ENCODE peak calls at places on chromosomes 12 and 14, in seven cellular contexts. O is transverse colon, D is left ventricle myocardium inferior, E is hepatocyte, L is lower lobe of right lung, H is left lung, R is H1. N is an unnamed sample.

GRCh38 chr12:712172-712863 is 40.1 kb upstream of the WNK1 start:
- DNase-seq in O (no peak), D (no peak), E (no peak), L (no peak), H (no peak), R (no peak), N (no peak)

GRCh38 chr12:24478254-24478653 is 470.6 kb downstream of the BCAT1 start:
- DNase-seq in O (no peak), D (no peak), E (no peak), L (no peak), H (no peak), R (no peak), N (no peak)

GRCh38 chr14:69719501-69719951 is 47.4 kb upstream of the SRSF5 start:
- DNase-seq in O (peak; percentile 37), D (peak; percentile 50), E (peak; percentile 50), L (peak; percentile 59), H (no peak), R (no peak), N (peak; percentile 86)

GRCh38 chr14:48943913-48944312 is 642.3 kb downstream of the RPS29 start:
- DNase-seq in O (no peak), D (no peak), E (no peak), L (no peak), H (no peak), R (no peak), N (no peak)

GRCh38 chr12:54019924-54020586 is 8.2 kb upstream of the HOXC6 start:
- DNase-seq in O (no peak), D (no peak), E (no peak), L (no peak), H (no peak), R (no peak), N (peak; percentile 76)

GRCh38 chr12:108939594-108939993 is 59.7 kb downstream of the DAO start:
- DNase-seq in O (no peak), D (no peak), E (peak; percentile 34), L (no peak), H (no peak), R (no peak), N (no peak)

GRCh38 chr14:101056446-101056845 is 152.9 kb upstream of the RTL1 start:
- DNase-seq in O (no peak), D (no peak), E (no peak), L (no peak), H (no peak), R (no peak), N (no peak)

GRCh38 chr12:69415471-69416275 is 54.5 kb upstream of the FRS2 start:
- DNase-seq in O (peak; percentile 42), D (peak; percentile 25), E (peak; percentile 74), L (no peak), H (peak; percentile 73), R (peak; percentile 31), N (no peak)

GRCh38 chr14:32779845-32780244 is 158.8 kb upstream of the NPAS3 start:
- DNase-seq in O (no peak), D (no peak), E (no peak), L (no peak), H (no peak), R (no peak), N (no peak)

GRCh38 chr14:105481886-105482454 is 4.7 kb upstream of the CRIP1 start:
- DNase-seq in O (peak; percentile 96), D (peak; percentile 93), E (peak; percentile 96), L (peak; percentile 97), H (peak; percentile 95), R (no peak), N (peak; percentile 94)

GRCh38 chr12:41521872-41522379 is 333.8 kb downstream of the PDZRN4 start:
- DNase-seq in O (no peak), D (no peak), E (peak; percentile 60), L (no peak), H (no peak), R (no peak), N (no peak)

GRCh38 chr14:86654558-86655184 is 1124.7 kb downstream of the FLRT2 start:
- DNase-seq in O (peak; percentile 35), D (peak; percentile 23), E (peak; percentile 66), L (peak; percentile 55), H (no peak), R (no peak), N (no peak)

GRCh38 chr12:29241821-29242591 is 92.9 kb downstream of the FAR2 start:
- DNase-seq in O (peak; percentile 37), D (no peak), E (peak; percentile 69), L (no peak), H (no peak), R (no peak), N (no peak)

GRCh38 chr14:106802413-106803364 is 1276.3 kb downstream of the TMEM121 start:
- DNase-seq in O (peak; percentile 52), D (no peak), E (no peak), L (no peak), H (peak; percentile 74), R (no peak), N (no peak)

GRCh38 chr12:2395352-2395977 is 342.7 kb downstream of the CACNA1C start:
- DNase-seq in O (peak; percentile 47), D (peak; percentile 42), E (peak; percentile 62), L (peak; percentile 67), H (peak; percentile 87), R (peak; percentile 41), N (no peak)

GRCh38 chr12:131390408-131391100 is 320.3 kb upstream of the SFSWAP start:
- DNase-seq in O (no peak), D (no peak), E (peak; percentile 71), L (no peak), H (no peak), R (peak; percentile 13), N (no peak)

GRCh38 chr12:6341439-6342139 is at the start of gene TNFRSF1A:
- DNase-seq in O (peak; percentile 82), D (peak; percentile 77), E (peak; percentile 88), L (peak; percentile 81), H (peak; percentile 84), R (no peak), N (no peak)

GRCh38 chr12:99043319-99043914 is 398.3 kb downstream of the APAF1 start:
- DNase-seq in O (peak; percentile 37), D (peak; percentile 53), E (peak; percentile 80), L (peak; percentile 66), H (peak; percentile 64), R (peak; percentile 47), N (no peak)

GRCh38 chr14:89493877-89494634 is 77.0 kb upstream of the FOXN3 start:
- DNase-seq in O (no peak), D (no peak), E (no peak), L (no peak), H (no peak), R (no peak), N (no peak)

GRCh38 chr12:64670856-64671639 is 60.8 kb downstream of the RASSF3 start:
- DNase-seq in O (peak; percentile 55), D (no peak), E (no peak), L (no peak), H (no peak), R (no peak), N (peak; percentile 77)
- H3K4me1 ChIP-seq in O (peaks cover 83% of the 10 kb centered on the region), D (peaks cover 100% of the 10 kb centered on the region), E (peaks cover 48% of the 10 kb centered on the region), L (peaks cover 99% of the 10 kb centered on the region), H (peaks cover 64% of the 10 kb centered on the region), R (peaks cover 32% of the 10 kb centered on the region), N (peaks cover 80% of the 10 kb centered on the region)

GRCh38 chr14:92513204-92513965 is at the start of gene RIN3:
- DNase-seq in O (peak; percentile 61), D (peak; percentile 58), E (peak; percentile 74), L (peak; percentile 80), H (peak; percentile 94), R (no peak), N (no peak)

GRCh38 chr14:92513966-92514843 is 624 bp downstream of the RIN3 start:
- DNase-seq in O (peak; percentile 57), D (no peak), E (peak; percentile 52), L (peak; percentile 57), H (peak; percentile 88), R (no peak), N (no peak)

GRCh38 chr14:92511472-92512247 is 1.9 kb upstream of the RIN3 start:
- DNase-seq in O (peak; percentile 60), D (no peak), E (peak; percentile 83), L (no peak), H (no peak), R (no peak), N (peak; percentile 79)

GRCh38 chr14:92512807-92513203 is 776 bp upstream of the RIN3 start:
- DNase-seq in O (no peak), D (no peak), E (no peak), L (no peak), H (no peak), R (no peak), N (no peak)

GRCh38 chr14:92510972-92511371 is 2.6 kb upstream of the RIN3 start:
- DNase-seq in O (no peak), D (no peak), E (no peak), L (no peak), H (no peak), R (no peak), N (no peak)
- TF ChIP-seq CTCF in O (no peak), D (no peak), E (peak; percentile 12), L (no peak), H (no peak), R (peak; percentile 50), N (no peak)

GRCh38 chr12:56202366-56202765 is 13.1 kb upstream of the SMARCC2 start:
- DNase-seq in O (no peak), D (no peak), E (no peak), L (no peak), H (no peak), R (no peak), N (no peak)
- H3K4me3 ChIP-seq in O (no peak overlapping the region), D (no peak overlapping the region), E (no peak overlapping the region), L (no peak overlapping the region), H (no peak overlapping the region), R (no peak overlapping the region), N (no peak overlapping the region)

DNA sequence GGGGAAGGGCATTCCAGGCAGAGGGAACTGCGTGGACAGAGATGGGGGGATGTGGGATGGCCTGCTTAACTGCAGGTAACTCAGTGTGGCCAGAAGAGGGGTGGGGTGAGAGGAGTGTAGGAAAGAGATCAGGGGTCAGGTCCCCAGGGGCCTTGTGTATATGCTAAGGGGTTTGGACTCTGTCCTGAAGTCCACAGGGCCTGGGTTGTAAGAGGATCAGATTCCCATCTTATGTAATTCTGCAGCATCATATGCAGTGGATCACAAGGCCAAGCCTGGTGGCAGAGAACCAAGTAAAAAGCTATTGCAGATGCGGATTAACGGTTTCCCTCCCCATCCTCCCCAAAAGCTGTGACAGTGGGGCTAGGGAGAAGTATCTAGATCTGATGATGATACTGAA is 8.7 kb downstream of the TCTN1 start:
- DNase-seq in O (no peak), D (no peak), E (no peak), L (no peak), H (no peak), R (no peak), N (no peak)
- H3K4me1 ChIP-seq in O (no peaks in the 10 kb centered on the region), D (no peaks in the 10 kb centered on the region), E (no peaks in the 10 kb centered on the region), L (no peaks in the 10 kb centered on the region), H (no peaks in the 10 kb centered on the region), R (no peaks in the 10 kb centered on the region), N (no peaks in the 10 kb centered on the region)

GRCh38 chr12:52319097-52319496 is 2.1 kb downstream of the KRT83 start:
- DNase-seq in O (no peak), D (no peak), E (no peak), L (no peak), H (no peak), R (no peak), N (peak; percentile 46)
- TF ChIP-seq CTCF in O (no peak), D (no peak), E (peak; percentile 13), L (no peak), H (no peak), R (peak; percentile 4), N (no peak)

N was measured in ascending aorta.